ENCODE peak calls at places on chromosomes 5 and 9, in five cellular contexts. T is transverse colon, G is heart left ventricle, C is endodermal cell, U is PC-9. P is an unnamed sample.

GRCh38 chr5:168227973-168228615 is 63.4 kb upstream of the WWC1 start:
- DNase-seq in T (no peak), C (no peak), G (no peak), U (no peak), P (no peak)

GRCh38 chr5:52915176-52915875 is 73.8 kb upstream of the ITGA2 start:
- DNase-seq in U (peak), T (peak), C (peak), G (peak), P (peak)

GRCh38 chr9:125970340-125970739 is 223.2 kb downstream of the PBX3 start:
- DNase-seq in C (no peak), U (no peak), T (no peak), G (no peak), P (no peak)

GRCh38 chr9:35996358-35996970 is 38.5 kb upstream of the OR2S2 start:
- DNase-seq in T (no peak), C (peak), U (no peak), G (peak), P (no peak)

GRCh38 chr9:117718085-117718484 is 13.9 kb downstream of the TLR4 start:
- DNase-seq in U (no peak), T (peak), G (no peak), C (no peak), P (no peak)

GRCh38 chr5:73312146-73312871 is 136.3 kb downstream of the FOXD1 start:
- DNase-seq in G (no peak), T (peak), U (no peak), C (no peak), P (no peak)

GRCh38 chr5:170148430-170149205 is 42.9 kb downstream of the FOXI1 start:
- DNase-seq in G (no peak), T (no peak), U (no peak), C (peak), P (no peak)

GRCh38 chr9:101028346-101029299 is at the start of gene PLPPR1:
- DNase-seq in C (peak), G (peak), U (no peak), T (peak), P (peak)

GRCh38 chr5:3010301-3010952 is 258.9 kb upstream of the IRX2 start:
- DNase-seq in U (no peak), C (peak), T (no peak), G (no peak), P (no peak)

GRCh38 chr5:114362977-114363721 is 1.3 kb downstream of the KCNN2 start:
- DNase-seq in C (peak), G (no peak), T (no peak), U (no peak), P (no peak)

GRCh38 chr9:101566904-101567724 is 27.7 kb downstream of the PPP3R2 start:
- DNase-seq in G (no peak), U (no peak), T (no peak), C (peak), P (no peak)

GRCh38 chr5:150630459-150631325 is 9.8 kb upstream of the SYNPO start:
- DNase-seq in C (no peak), T (no peak), G (peak), U (no peak), P (no peak)

GRCh38 chr9:1759901-1760300 is 255.2 kb upstream of the SMARCA2 start:
- DNase-seq in C (peak), G (no peak), T (no peak), U (peak), P (no peak)

GRCh38 chr9:38331141-38331540 is 61.4 kb upstream of the ALDH1B1 start:
- DNase-seq in C (peak), G (no peak), U (no peak), T (no peak), P (no peak)

GRCh38 chr9:2838356-2838983 is 5.4 kb downstream of the PUM3 start:
- DNase-seq in T (no peak), G (no peak), C (no peak), U (no peak), P (no peak)

GRCh38 chr9:18071651-18072060 is 402.3 kb upstream of the ADAMTSL1 start:
- DNase-seq in C (no peak), T (no peak), G (no peak), U (no peak), P (no peak)

GRCh38 chr9:8437878-8438277 is 638.3 kb upstream of the DMAC1 start:
- DNase-seq in U (no peak), T (no peak), C (no peak), G (no peak), P (no peak)

GRCh38 chr5:149853019-149853648 is 91.5 kb downstream of the PDE6A start:
- DNase-seq in G (peak), T (peak), U (peak), C (peak), P (peak)

GRCh38 chr9:124553738-124554137 is 46.5 kb upstream of the NR5A1 start:
- DNase-seq in U (no peak), G (no peak), C (no peak), T (no peak), P (no peak)

GRCh38 chr5:175444060-175444904 is at the start of gene DRD1:
- DNase-seq in U (no peak), T (peak), G (peak), C (peak), P (no peak)

GRCh38 chr5:127893232-127893631 is 190.0 kb downstream of the CCDC192 start:
- DNase-seq in C (no peak), T (no peak), G (no peak), U (no peak), P (no peak)
- H3K27ac ChIP-seq in C (no peak), T (no peak), G (peak), U (peak), P (no peak)

GRCh38 chr9:22210262-22210661 is 201.2 kb upstream of the CDKN2B start:
- DNase-seq in T (no peak), C (no peak), G (no peak), U (peak), P (no peak)

GRCh38 chr9:22210936-22211335 is 201.8 kb upstream of the CDKN2B start:
- DNase-seq in U (no peak), T (no peak), C (no peak), G (no peak), P (no peak)

GRCh38 chr9:22208846-22209585 is 199.9 kb upstream of the CDKN2B start:
- DNase-seq in T (no peak), C (no peak), G (no peak), U (no peak), P (no peak)

GRCh38 chr9:22214021-22214420 is 204.9 kb upstream of the CDKN2B start:
- DNase-seq in C (no peak), T (no peak), G (no peak), U (no peak), P (no peak)

DNA sequence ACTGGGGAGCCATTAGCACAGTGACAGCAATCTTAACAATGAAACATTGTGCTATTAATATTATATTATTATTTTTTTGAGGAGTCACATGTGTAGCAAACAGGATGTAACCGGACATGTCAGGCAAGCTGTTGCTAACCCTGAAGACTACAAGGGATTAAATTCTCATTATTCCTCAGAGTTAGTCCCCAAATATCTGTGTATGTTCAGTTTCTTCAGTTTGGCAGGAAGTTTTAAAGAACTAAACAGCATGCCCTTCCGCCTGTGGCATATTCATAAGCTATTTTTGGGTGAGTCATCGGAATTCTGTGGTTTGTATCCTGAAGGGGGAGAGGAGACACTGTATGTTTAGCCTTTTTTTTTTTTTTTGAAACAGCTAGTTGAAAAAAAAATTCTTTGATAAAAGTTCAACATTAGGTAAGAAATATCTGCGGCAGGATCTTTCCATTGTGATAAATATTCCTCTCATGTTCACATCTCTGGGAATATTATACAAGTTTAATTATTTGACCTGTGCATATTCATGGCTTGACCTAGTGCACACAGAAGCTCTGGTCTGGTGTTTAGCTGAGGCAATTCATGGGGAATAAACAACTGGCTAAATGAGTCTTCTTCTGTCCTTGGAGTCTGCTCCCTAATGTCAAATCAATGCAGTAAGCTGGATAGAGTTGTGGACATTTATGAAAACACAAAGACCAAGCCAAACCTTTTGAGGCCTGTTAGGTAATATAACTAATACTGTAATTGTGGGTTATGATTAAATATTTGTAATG is 202.7 kb upstream of the CDKN2B start:
- DNase-seq in T (no peak), U (peak), G (no peak), C (no peak), P (no peak)
- H3K27ac ChIP-seq in T (peak), U (peak), G (no peak), C (no peak), P (no peak)

GRCh38 chr5:157121709-157122108 is 12.9 kb upstream of the HAVCR2 start:
- DNase-seq in G (no peak), T (no peak), U (no peak), C (no peak), P (no peak)
- H3K27ac ChIP-seq in G (no peak), T (no peak), U (no peak), C (no peak), P (no peak)

GRCh38 chr5:140175367-140176027 is 509 bp downstream of the CYSTM1 start:
- DNase-seq in T (peak), U (peak), C (peak), G (peak), P (peak)

GRCh38 chr5:140174014-140174413 is 974 bp upstream of the CYSTM1 start:
- DNase-seq in U (no peak), C (no peak), G (no peak), T (no peak), P (no peak)

GRCh38 chr5:140169410-140169809 is 5.6 kb upstream of the CYSTM1 start:
- DNase-seq in T (no peak), G (no peak), U (no peak), C (no peak), P (no peak)

GRCh38 chr5:140174472-140175366 is at the start of gene CYSTM1:
- DNase-seq in T (peak), C (peak), U (peak), G (peak), P (peak)

GRCh38 chr5:140172473-140172872 is 2.5 kb upstream of the CYSTM1 start:
- DNase-seq in T (no peak), C (no peak), G (no peak), U (no peak), P (no peak)
- H3K27ac ChIP-seq in T (no peak), C (no peak), G (no peak), U (no peak), P (no peak)

GRCh38 chr5:142859037-142859436 is 88.9 kb downstream of the ARHGAP26 start:
- DNase-seq in T (no peak), G (no peak), U (no peak), C (no peak), P (no peak)
- H3K27ac ChIP-seq in T (no peak), G (no peak), U (no peak), C (no peak), P (no peak)

GRCh38 chr5:54668096-54668495 is 150.5 kb downstream of the SNX18 start:
- DNase-seq in U (no peak), T (no peak), G (no peak), C (no peak), P (no peak)
- H3K27ac ChIP-seq in U (no peak), T (no peak), G (no peak), C (no peak), P (no peak)

DNA sequence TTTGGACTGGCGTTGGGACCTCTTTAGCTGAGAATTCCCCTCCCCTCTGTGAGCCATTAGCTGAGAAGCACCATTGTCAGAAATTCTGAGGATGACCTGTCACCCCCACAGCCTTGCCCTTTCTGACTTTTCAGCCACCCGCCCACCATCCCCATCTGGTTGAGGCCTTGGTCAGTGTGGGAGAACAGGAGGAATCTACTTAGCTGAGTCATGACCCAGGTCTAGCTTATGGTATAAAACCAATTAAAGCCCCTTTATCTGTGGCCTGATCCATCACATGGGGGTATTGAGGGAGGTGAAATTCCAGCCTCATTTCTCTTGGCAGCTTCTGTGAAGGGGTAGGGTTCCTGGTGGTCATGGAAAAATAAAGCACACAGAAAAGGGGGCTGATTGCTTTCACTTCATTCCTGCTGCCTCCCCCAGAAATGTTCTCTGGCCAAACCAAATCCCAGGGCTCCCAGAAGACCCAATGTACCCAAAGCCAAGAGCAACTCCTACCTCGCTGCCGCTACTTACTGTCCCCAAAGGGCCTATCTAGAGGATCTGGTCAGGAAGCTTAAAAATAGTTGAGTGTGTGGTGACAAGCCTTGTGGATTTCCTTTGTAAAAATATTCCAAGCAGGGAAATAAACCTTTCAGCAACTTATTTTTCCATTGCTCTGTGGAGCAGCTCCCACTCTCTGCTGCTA is 174.8 kb upstream of the TNC start:
- DNase-seq in U (no peak), T (no peak), G (no peak), C (no peak), P (no peak)
- H3K27ac ChIP-seq in U (no peak), T (no peak), G (peak), C (no peak), P (no peak)

DNA sequence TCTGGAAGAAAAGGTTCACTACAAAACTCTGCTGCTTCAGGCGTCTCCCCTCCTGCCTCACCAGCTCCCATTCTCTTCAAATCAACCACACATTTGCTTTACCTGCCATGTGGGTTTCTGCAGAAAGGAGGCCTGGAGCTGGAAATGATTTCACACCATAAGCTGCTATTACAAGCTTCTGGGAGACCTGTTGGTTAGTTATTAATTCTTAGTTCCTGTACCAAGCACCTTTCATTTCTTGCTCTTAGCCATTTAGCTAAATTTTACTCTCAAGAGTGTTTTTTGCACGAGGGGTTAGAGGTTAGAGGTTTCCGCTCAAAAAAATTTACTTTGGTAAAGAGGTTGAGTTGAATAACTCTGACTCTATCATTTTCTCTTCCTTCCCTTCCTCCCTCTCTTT is 70.3 kb downstream of the MAP1B start:
- DNase-seq in C (no peak), G (no peak), T (no peak), U (no peak), P (no peak)
- H3K27ac ChIP-seq in C (peak), G (no peak), T (no peak), U (no peak), P (no peak)

GRCh38 chr9:14236586-14236985 is 77.4 kb downstream of the NFIB start:
- DNase-seq in U (no peak), T (no peak), G (no peak), C (no peak), P (no peak)

GRCh38 chr9:14240491-14240890 is 73.5 kb downstream of the NFIB start:
- DNase-seq in G (no peak), C (no peak), U (no peak), T (no peak), P (no peak)

GRCh38 chr9:14238044-14238443 is 75.9 kb downstream of the NFIB start:
- DNase-seq in G (no peak), T (no peak), C (no peak), U (peak), P (no peak)

GRCh38 chr9:14243514-14244042 is 70.4 kb downstream of the NFIB start:
- DNase-seq in U (no peak), C (no peak), T (no peak), G (no peak), P (no peak)

GRCh38 chr9:14238518-14238917 is 75.4 kb downstream of the NFIB start:
- DNase-seq in T (no peak), C (no peak), U (peak), G (no peak), P (no peak)
- H3K27ac ChIP-seq in T (no peak), C (no peak), U (peak), G (peak), P (no peak)

DNA sequence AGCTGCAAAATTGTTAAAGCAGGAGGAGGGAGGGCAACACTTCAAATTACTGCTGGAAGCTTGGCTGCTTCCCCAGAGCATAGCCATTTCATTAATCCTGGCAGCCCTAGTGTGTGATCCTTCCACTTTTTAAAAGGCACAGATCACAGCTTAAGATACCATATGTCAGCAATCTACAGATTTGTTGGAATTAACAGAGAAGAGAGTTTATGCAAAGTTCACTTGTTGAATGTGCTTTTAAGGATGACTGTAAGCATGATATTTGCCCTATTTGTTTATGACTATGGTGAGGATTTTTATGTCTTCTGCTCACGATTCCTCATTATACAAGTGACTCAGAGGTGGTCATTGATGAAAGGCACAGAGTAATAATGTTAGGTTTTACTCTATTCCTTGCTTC is 156.0 kb upstream of the CDKN2B start:
- DNase-seq in U (no peak), T (no peak), C (no peak), G (no peak), P (no peak)
- H3K27ac ChIP-seq in U (no peak), T (no peak), C (no peak), G (no peak), P (no peak)